ENCODE peak calls at places on chromosomes 13 and 19, in seven cellular contexts. H is PC-9, U is AG04450, A is pancreas, Y is breast epithelium, F is tibial nerve, O is neuronal stem cell. R is an unnamed sample.

GRCh38 chr19:30784850-30785459 is 412.8 kb downstream of the ZNF536 start:
- DNase-seq in H (no peak), U (no peak), A (peak), Y (no peak), F (peak), O (peak), R (peak)

GRCh38 chr13:28047784-28048388 is 52.5 kb downstream of the FLT3 start:
- DNase-seq in H (peak), U (no peak), A (no peak), Y (no peak), F (no peak), O (no peak), R (no peak)

GRCh38 chr13:33403807-33404362 is 118.3 kb upstream of the STARD13 start:
- DNase-seq in H (no peak), U (no peak), A (no peak), Y (no peak), F (no peak), O (no peak), R (no peak)

GRCh38 chr13:43905435-43906031 is 25.8 kb downstream of the LACC1 start:
- DNase-seq in H (peak), U (peak), A (peak), Y (no peak), F (no peak), O (peak), R (no peak)

GRCh38 chr13:22287343-22287922 is 616.6 kb downstream of the FGF9 start:
- DNase-seq in H (no peak), U (no peak), A (no peak), Y (no peak), F (no peak), O (no peak), R (no peak)

GRCh38 chr13:63393112-63393511 is 1977.5 kb upstream of the PCDH20 start:
- DNase-seq in H (no peak), U (no peak), A (no peak), Y (no peak), F (no peak), O (no peak), R (no peak)

GRCh38 chr13:45416521-45417125 is 1.6 kb downstream of the SLC25A30 start:
- DNase-seq in H (no peak), U (no peak), A (no peak), Y (no peak), F (no peak), O (no peak), R (no peak)

GRCh38 chr19:18279266-18279515 is 2.2 kb downstream of the JUND start:
- DNase-seq in H (no peak), U (no peak), A (no peak), Y (no peak), F (no peak), O (no peak), R (no peak)

GRCh38 chr19:6516018-6516658 is 14.0 kb upstream of the TUBB4A start:
- DNase-seq in H (peak), U (peak), A (peak), Y (peak), F (peak), O (peak), R (peak)

GRCh38 chr19:1066748-1067340 is at the start of gene ARHGAP45:
- DNase-seq in H (no peak), U (no peak), A (no peak), Y (no peak), F (no peak), O (no peak), R (no peak)

GRCh38 chr19:44767295-44768180 is 10.2 kb upstream of the CBLC start:
- DNase-seq in H (no peak), U (no peak), A (no peak), Y (no peak), F (no peak), O (no peak), R (no peak)

GRCh38 chr19:35138305-35138799 is 272 bp upstream of the FXYD1 start:
- DNase-seq in H (no peak), U (no peak), A (no peak), Y (no peak), F (peak), O (no peak), R (no peak)

GRCh38 chr13:34250151-34250550 is 432.2 kb downstream of the RFC3 start:
- DNase-seq in H (no peak), U (no peak), A (no peak), Y (no peak), F (no peak), O (no peak), R (no peak)

GRCh38 chr19:2168619-2169424 is 5.1 kb downstream of the DOT1L start:
- DNase-seq in H (peak), U (peak), A (peak), Y (peak), F (peak), O (peak), R (peak)

GRCh38 chr13:93951153-93951552 is 528.3 kb downstream of the DCT start:
- DNase-seq in H (no peak), U (no peak), A (no peak), Y (no peak), F (no peak), O (no peak), R (no peak)

GRCh38 chr19:45195764-45196163 is 17.2 kb downstream of the BLOC1S3 start:
- DNase-seq in H (no peak), U (no peak), A (no peak), Y (no peak), F (no peak), O (no peak), R (no peak)

GRCh38 chr19:38417146-38417543 is 8.9 kb downstream of the RASGRP4 start:
- DNase-seq in H (no peak), U (no peak), A (no peak), Y (no peak), F (no peak), O (no peak), R (no peak)

GRCh38 chr19:55097864-55098715 is 19.3 kb downstream of the PPP1R12C start:
- DNase-seq in H (peak), U (no peak), A (no peak), Y (no peak), F (no peak), O (no peak), R (no peak)

GRCh38 chr19:18500376-18500775 is 21.5 kb downstream of the ELL start:
- DNase-seq in H (no peak), U (no peak), A (no peak), Y (no peak), F (no peak), O (no peak), R (no peak)

GRCh38 chr13:97726664-97727235 is 226.7 kb upstream of the IPO5 start:
- DNase-seq in H (no peak), U (no peak), A (no peak), Y (no peak), F (no peak), O (no peak), R (no peak)

GRCh38 chr13:30866692-30867669 is 39.1 kb upstream of the MEDAG start:
- DNase-seq in H (no peak), U (no peak), A (no peak), Y (no peak), F (no peak), O (no peak), R (no peak)

GRCh38 chr13:113664751-113665581 is 2.1 kb upstream of the GRK1 start:
- DNase-seq in H (no peak), U (no peak), A (peak), Y (peak), F (peak), O (no peak), R (no peak)

GRCh38 chr13:42155251-42155650 is 106.8 kb downstream of the DGKH start:
- DNase-seq in H (no peak), U (no peak), A (no peak), Y (no peak), F (no peak), O (no peak), R (no peak)

GRCh38 chr13:42654760-42655159 is 80.8 kb downstream of the TNFSF11 start:
- DNase-seq in H (no peak), U (no peak), A (no peak), Y (no peak), F (no peak), O (no peak), R (no peak)

GRCh38 chr13:49669735-49670309 is 21.5 kb downstream of the EBPL start:
- DNase-seq in H (no peak), U (peak), A (peak), Y (no peak), F (no peak), O (peak), R (peak)

GRCh38 chr19:34880034-34880433 is 46.7 kb upstream of the ZNF30 start:
- DNase-seq in H (no peak), U (no peak), A (no peak), Y (no peak), F (no peak), O (no peak), R (no peak)

GRCh38 chr13:21742041-21742440 is 71.2 kb downstream of the FGF9 start:
- DNase-seq in H (no peak), U (no peak), A (no peak), Y (no peak), F (no peak), O (no peak), R (no peak)

GRCh38 chr13:26377038-26377437 is 123.1 kb downstream of the CDK8 start:
- DNase-seq in H (no peak), U (no peak), A (no peak), Y (no peak), F (no peak), O (peak), R (no peak)

GRCh38 chr19:35493971-35494370 is 3.7 kb upstream of the KRTDAP start:
- DNase-seq in H (no peak), U (no peak), A (no peak), Y (no peak), F (no peak), O (no peak), R (no peak)

GRCh38 chr13:99289674-99290337 is 17.4 kb downstream of the GPR183 start:
- DNase-seq in H (no peak), U (no peak), A (no peak), Y (no peak), F (no peak), O (no peak), R (no peak)

GRCh38 chr19:13995017-13995728 is 10.9 kb downstream of the RFX1 start:
- DNase-seq in H (no peak), U (no peak), A (peak), Y (no peak), F (no peak), O (no peak), R (no peak)

GRCh38 chr19:39967561-39967960 is 3.4 kb upstream of the PSMC4 start:
- DNase-seq in H (no peak), U (no peak), A (no peak), Y (no peak), F (no peak), O (no peak), R (no peak)

GRCh38 chr13:27744861-27745260 is 47.4 kb upstream of the GSX1 start:
- DNase-seq in H (no peak), U (no peak), A (no peak), Y (no peak), F (no peak), O (peak), R (no peak)

GRCh38 chr13:23979361-23980159 is 82.3 kb upstream of the C1QTNF9B start:
- DNase-seq in H (no peak), U (peak), A (peak), Y (peak), F (peak), O (peak), R (peak)

GRCh38 chr13:51222510-51223283 is 499 bp downstream of the FAM124A start:
- DNase-seq in H (no peak), U (no peak), A (no peak), Y (no peak), F (no peak), O (peak), R (no peak)
- H3K27ac ChIP-seq in H (no peak), U (no peak), A (no peak), Y (peak), F (peak), O (peak), R (peak)

GRCh38 chr19:10749435-10750384 is 31.8 kb downstream of the DNM2 start:
- DNase-seq in H (peak), U (no peak), A (peak), Y (no peak), F (no peak), O (no peak), R (no peak)

GRCh38 chr19:10753305-10753704 is 35.4 kb downstream of the DNM2 start:
- DNase-seq in H (no peak), U (no peak), A (no peak), Y (no peak), F (no peak), O (no peak), R (no peak)

GRCh38 chr19:10752237-10752912 is 34.5 kb downstream of the DNM2 start:
- DNase-seq in H (no peak), U (no peak), A (no peak), Y (no peak), F (no peak), O (no peak), R (peak)

GRCh38 chr19:10751109-10751972 is 33.5 kb downstream of the DNM2 start:
- DNase-seq in H (no peak), U (no peak), A (peak), Y (no peak), F (no peak), O (no peak), R (no peak)

GRCh38 chr19:10752913-10753285 is 35.0 kb downstream of the DNM2 start:
- DNase-seq in H (no peak), U (no peak), A (no peak), Y (no peak), F (no peak), O (no peak), R (no peak)
- H3K27ac ChIP-seq in H (no peak), U (no peak), A (no peak), Y (peak), F (peak), O (no peak), R (peak)

GRCh38 chr13:29397265-29397664 is 198.2 kb downstream of the SLC7A1 start:
- DNase-seq in H (no peak), U (no peak), A (no peak), Y (no peak), F (no peak), O (no peak), R (no peak)

GRCh38 chr13:29402168-29402621 is 193.3 kb downstream of the SLC7A1 start:
- DNase-seq in H (no peak), U (peak), A (no peak), Y (no peak), F (no peak), O (no peak), R (no peak)

DNA sequence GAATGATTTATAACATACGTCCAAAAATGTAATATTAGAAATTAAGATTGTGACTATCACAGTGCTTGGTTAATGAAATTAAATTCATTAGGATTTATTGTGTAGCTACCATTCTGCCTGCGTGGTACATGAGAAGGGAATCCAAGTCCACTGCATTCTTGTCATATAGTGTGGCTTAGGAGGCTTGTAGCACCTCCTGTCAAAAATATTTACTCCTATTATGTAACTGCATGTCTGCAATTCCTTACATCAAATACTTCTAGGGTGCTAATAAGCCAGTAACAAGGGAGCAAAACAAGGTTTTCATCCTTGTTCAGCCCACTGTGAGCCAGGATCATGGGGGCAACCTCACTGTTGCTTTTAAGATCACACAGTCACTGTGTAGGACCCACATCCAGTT is 199.0 kb downstream of the SLC7A1 start:
- DNase-seq in H (no peak), U (no peak), A (no peak), Y (no peak), F (no peak), O (no peak), R (no peak)
- H3K27ac ChIP-seq in H (no peak), U (no peak), A (no peak), Y (no peak), F (no peak), O (no peak), R (no peak)

DNA sequence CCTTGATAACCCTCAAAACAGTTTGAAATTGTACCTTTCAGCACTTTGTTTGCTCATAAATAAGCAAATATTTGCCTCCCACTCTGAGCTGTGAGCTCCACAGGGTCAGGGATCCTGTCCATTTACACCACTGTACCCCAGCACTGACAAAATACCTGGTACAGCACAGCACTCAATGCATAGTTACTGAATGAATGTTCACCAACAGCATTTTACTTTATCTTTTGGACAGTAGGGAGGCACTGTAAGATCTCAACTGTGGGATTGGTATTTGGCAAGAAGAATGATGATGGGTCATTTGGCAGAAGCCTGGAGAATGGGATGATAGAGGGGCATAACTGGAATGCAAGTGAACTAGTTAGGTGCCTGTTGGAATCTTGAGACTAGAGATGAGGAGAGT is 127.2 kb upstream of the ARGLU1 start:
- DNase-seq in H (no peak), U (no peak), A (no peak), Y (no peak), F (no peak), O (no peak), R (no peak)
- H3K27ac ChIP-seq in H (no peak), U (no peak), A (no peak), Y (no peak), F (no peak), O (no peak), R (no peak)

DNA sequence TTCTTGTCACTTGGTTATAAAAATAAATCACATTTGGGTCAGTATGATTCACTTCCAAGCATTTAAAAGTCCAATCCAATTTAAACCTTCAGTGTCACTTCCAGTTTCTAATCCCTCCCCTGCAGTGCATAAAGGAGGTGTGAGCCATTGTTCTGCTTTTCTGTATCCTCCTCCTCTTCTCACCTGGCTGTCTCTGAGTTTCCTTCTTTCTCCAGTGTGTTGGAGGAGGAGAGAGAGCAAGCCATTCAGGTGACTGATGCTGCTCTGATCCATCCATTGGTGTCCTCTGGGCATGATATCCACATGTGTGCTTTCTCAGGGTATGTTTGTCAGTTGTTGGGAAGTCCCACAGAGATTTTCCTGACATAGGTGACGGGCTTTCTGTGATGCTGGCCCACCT is 1.2 kb downstream of the NUDT15 start:
- DNase-seq in H (no peak), U (no peak), A (no peak), Y (no peak), F (no peak), O (no peak), R (no peak)
- H3K27ac ChIP-seq in H (no peak), U (peak), A (no peak), Y (no peak), F (peak), O (no peak), R (peak)

GRCh38 chr19:12093777-12094176 is 29.2 kb downstream of the ZNF844 start:
- DNase-seq in H (no peak), U (no peak), A (no peak), Y (no peak), F (no peak), O (no peak), R (no peak)

GRCh38 chr19:12090807-12091206 is 26.3 kb downstream of the ZNF844 start:
- DNase-seq in H (no peak), U (peak), A (peak), Y (no peak), F (no peak), O (peak), R (peak)

GRCh38 chr19:12098040-12098439 is 33.5 kb downstream of the ZNF844 start:
- DNase-seq in H (no peak), U (no peak), A (no peak), Y (no peak), F (no peak), O (no peak), R (no peak)

GRCh38 chr19:12095111-12095790 is 30.7 kb downstream of the ZNF844 start:
- DNase-seq in H (no peak), U (peak), A (no peak), Y (no peak), F (no peak), O (no peak), R (no peak)

DNA sequence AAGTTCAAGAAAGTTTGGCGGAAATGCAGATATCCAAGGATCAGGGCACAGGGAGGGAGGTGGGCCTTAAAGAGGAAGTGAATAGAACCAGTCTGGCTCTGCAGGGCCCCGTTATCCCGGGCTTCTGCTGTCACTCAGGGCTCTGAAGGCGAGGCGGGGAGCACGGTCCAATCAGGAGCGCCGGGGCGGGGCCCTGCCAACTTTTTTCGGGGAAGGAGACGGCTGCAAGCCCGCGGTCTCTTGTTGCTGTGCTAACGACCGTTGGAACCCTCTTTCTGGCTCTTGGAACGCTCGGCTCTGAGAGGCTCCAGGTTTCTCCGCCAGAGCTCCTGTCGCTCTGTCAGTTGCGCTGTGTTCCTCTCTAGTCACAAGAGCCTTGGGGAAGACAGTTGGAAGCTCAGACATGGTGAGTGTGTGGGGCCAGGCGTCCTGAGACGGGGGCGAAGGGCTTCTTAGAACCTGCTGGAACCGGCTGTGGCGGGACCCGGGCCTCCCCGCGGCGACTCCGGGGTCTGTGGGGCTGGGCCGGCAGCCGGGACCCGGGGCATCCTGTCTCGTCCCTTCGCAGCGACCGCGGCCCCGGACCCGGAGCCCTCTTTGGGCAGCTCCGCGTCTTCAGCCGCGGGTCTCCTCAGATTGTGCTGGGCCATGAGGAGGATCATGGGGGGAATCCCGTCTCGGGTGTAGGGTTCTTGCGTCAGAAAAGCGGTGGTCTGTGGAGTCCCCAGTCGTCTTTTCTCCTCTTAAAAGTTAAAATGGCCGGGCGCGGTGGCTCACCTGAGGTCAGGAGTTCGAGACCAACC is 27.7 kb downstream of the ZNF844 start:
- DNase-seq in H (no peak), U (peak), A (peak), Y (peak), F (peak), O (peak), R (peak)
- H3K27ac ChIP-seq in H (no peak), U (peak), A (peak), Y (peak), F (peak), O (peak), R (no peak)

DNA sequence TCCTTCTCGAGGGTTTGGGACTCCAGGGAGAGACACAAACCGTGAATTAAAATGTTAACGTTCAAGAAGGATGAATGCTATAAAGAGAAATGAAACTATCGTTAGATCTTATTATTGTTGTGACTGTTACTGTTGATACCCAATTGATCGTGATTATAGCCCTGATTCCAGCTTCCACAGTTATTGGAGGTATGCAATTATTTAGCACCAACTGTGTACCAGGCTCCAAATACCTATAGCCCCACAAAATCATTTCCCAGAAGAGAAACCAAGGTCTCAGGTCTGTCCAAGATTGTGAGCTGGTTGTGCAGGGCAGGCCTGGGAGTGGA is 30.1 kb upstream of the NFIC start:
- DNase-seq in H (no peak), U (no peak), A (no peak), Y (no peak), F (no peak), O (no peak), R (no peak)
- H3K27ac ChIP-seq in H (peak), U (peak), A (peak), Y (peak), F (peak), O (no peak), R (peak)